ENCODE peak calls at places on chromosomes 1 and 21, in six cellular contexts. A is transverse colon, P is psoas muscle, R is neuronal stem cell, T is A549, I is thyroid gland. K is an unnamed sample.

GRCh38 chr1:22320703-22321344 is 130.8 kb upstream of the ZBTB40 start:
- DNase-seq in T (no peak), A (no peak), I (no peak), R (no peak), P (no peak), K (no peak)

GRCh38 chr1:221435510-221435909 is 306.4 kb downstream of the DUSP10 start:
- DNase-seq in P (no peak), A (no peak), I (no peak), T (peak; percentile 36), R (peak; percentile 24), K (no peak)

GRCh38 chr1:197663178-197663953 is 111.9 kb downstream of the DENND1B start:
- DNase-seq in P (no peak), I (no peak), T (no peak), A (no peak), R (no peak), K (no peak)

GRCh38 chr1:156638189-156638588 is 3.7 kb upstream of the BCAN start:
- DNase-seq in R (no peak), I (no peak), P (no peak), T (no peak), A (no peak), K (no peak)

GRCh38 chr1:2143814-2144500 is 50.6 kb downstream of the FAAP20 start:
- DNase-seq in A (no peak), I (no peak), R (no peak), P (peak; percentile 38), T (no peak), K (no peak)

GRCh38 chr1:162671664-162672415 is 39.6 kb downstream of the DDR2 start:
- DNase-seq in P (no peak), I (no peak), A (no peak), T (no peak), R (no peak), K (no peak)

GRCh38 chr1:52158218-52158617 is 16.3 kb downstream of the ZFYVE9 start:
- DNase-seq in A (no peak), P (no peak), T (no peak), I (no peak), R (no peak), K (no peak)

GRCh38 chr1:50420689-50421365 is 2.4 kb downstream of the DMRTA2 start:
- DNase-seq in A (no peak), P (no peak), T (no peak), I (no peak), R (peak; percentile 40), K (no peak)

GRCh38 chr1:15341634-15342375 is 67.9 kb upstream of the EFHD2 start:
- DNase-seq in P (no peak), R (no peak), A (no peak), I (no peak), T (no peak), K (no peak)

GRCh38 chr1:2108213-2108876 is 58.1 kb downstream of the PRKCZ start:
- DNase-seq in I (no peak), A (no peak), T (peak; percentile 55), R (peak; percentile 33), P (no peak), K (no peak)

GRCh38 chr1:183841950-183842816 is 37.3 kb downstream of the RGL1 start:
- DNase-seq in A (peak; percentile 26), I (no peak), R (no peak), T (no peak), P (no peak), K (no peak)

GRCh38 chr1:18407166-18408045 is 73.3 kb upstream of the KLHDC7A start:
- DNase-seq in P (no peak), A (no peak), I (no peak), R (no peak), T (no peak), K (no peak)

GRCh38 chr1:90501281-90501680 is 215.8 kb downstream of the BARHL2 start:
- DNase-seq in T (no peak), R (peak; percentile 51), P (no peak), I (no peak), A (no peak), K (no peak)

GRCh38 chr21:28671549-28672195 is 321.0 kb downstream of the LTN1 start:
- DNase-seq in T (no peak), I (no peak), R (no peak), A (no peak), P (no peak), K (no peak)

GRCh38 chr1:28580706-28581530 is 11.1 kb upstream of the RAB42 start:
- DNase-seq in R (peak; percentile 53), T (no peak), I (peak; percentile 46), P (no peak), A (peak; percentile 68), K (no peak)

GRCh38 chr1:42747125-42747524 is 7.1 kb upstream of the CLDN19 start:
- DNase-seq in P (peak; percentile 72), I (peak; percentile 42), T (peak; percentile 10), R (peak; percentile 39), A (peak; percentile 54), K (no peak)

GRCh38 chr1:115317101-115318012 is 20.7 kb downstream of the NGF start:
- DNase-seq in R (no peak), T (no peak), P (no peak), A (no peak), I (no peak), K (no peak)

GRCh38 chr1:159508951-159509350 is 26.9 kb downstream of the OR10J5 start:
- DNase-seq in P (no peak), T (no peak), A (no peak), I (no peak), R (no peak), K (no peak)

GRCh38 chr1:42017259-42017658 is 98.5 kb upstream of the HIVEP3 start:
- DNase-seq in R (no peak), P (no peak), T (no peak), A (no peak), I (no peak), K (no peak)

GRCh38 chr1:200372095-200372884 is 37.5 kb downstream of the ZNF281 start:
- DNase-seq in A (no peak), I (no peak), P (no peak), R (no peak), T (peak; percentile 85), K (no peak)

GRCh38 chr21:21262048-21262447 is 263.8 kb downstream of the NCAM2 start:
- DNase-seq in T (no peak), P (no peak), A (no peak), I (no peak), R (no peak), K (no peak)

GRCh38 chr21:45990741-45991605 is 9.4 kb downstream of the COL6A1 start:
- DNase-seq in T (no peak), I (peak; percentile 37), P (peak; percentile 52), R (no peak), A (peak; percentile 9), K (peak; percentile 1)

GRCh38 chr1:232084584-232085223 is 458.1 kb downstream of the DISC1 start:
- DNase-seq in I (peak; percentile 38), A (no peak), R (peak; percentile 17), T (no peak), P (no peak), K (no peak)

GRCh38 chr1:7550261-7550850 is 220.7 kb upstream of the VAMP3 start:
- DNase-seq in A (peak; percentile 57), P (peak; percentile 32), T (no peak), I (no peak), R (no peak), K (no peak)

GRCh38 chr1:158675563-158675962 is 11.0 kb downstream of the SPTA1 start:
- DNase-seq in A (no peak), I (no peak), T (no peak), P (no peak), R (no peak), K (no peak)

GRCh38 chr1:12177999-12178441 is 11.2 kb downstream of the TNFRSF1B start:
- DNase-seq in I (peak; percentile 39), T (no peak), R (no peak), P (peak; percentile 78), A (peak; percentile 64), K (peak; percentile 64)

GRCh38 chr1:87951852-87952251 is 623.2 kb downstream of the LMO4 start:
- DNase-seq in I (peak; percentile 51), P (no peak), A (no peak), R (no peak), T (no peak), K (no peak)

GRCh38 chr1:193799948-193800690 is 613.7 kb upstream of the B3GALT2 start:
- DNase-seq in A (no peak), T (no peak), I (no peak), P (no peak), R (no peak), K (no peak)

GRCh38 chr1:23727362-23727811 is 15.9 kb upstream of the ELOA start:
- DNase-seq in R (no peak), P (peak; percentile 83), I (peak; percentile 73), T (no peak), A (peak; percentile 63), K (no peak)

DNA sequence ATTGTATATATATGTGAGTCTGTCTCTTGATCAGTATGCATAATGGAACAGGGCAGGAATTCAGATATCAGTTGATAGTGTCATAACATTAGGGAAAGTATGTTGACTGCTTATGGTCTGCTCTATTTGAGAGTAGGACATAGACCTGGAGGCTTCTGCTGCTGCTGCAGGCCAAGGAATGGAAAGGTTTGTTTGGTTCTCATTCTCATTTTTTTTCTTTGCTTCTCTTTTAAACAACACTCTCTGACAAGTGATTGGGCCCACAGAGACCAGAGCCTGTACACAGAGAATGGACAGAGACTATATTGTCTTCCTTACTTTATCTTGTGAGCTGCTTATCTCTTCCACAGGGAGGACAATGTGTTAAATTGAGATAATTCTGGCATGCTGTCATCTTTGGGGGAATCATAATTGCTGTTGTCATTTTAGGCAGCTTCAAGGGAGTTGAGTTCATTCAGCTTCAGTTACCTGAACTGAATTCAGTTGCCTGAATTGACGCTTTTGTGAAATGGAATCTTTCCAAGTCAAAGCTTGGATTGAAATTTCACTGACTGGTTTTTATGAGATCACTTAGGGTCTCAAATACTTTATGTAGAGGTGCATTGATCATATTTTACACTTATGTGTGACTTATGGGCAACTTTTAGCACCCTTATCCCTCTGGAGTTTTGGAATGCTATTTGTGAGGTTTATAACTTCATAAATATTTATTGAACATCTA is 16.9 kb downstream of the CAP1 start:
- DNase-seq in T (no peak), I (no peak), R (no peak), P (no peak), A (no peak), K (no peak)
- H3K4me1 ChIP-seq in T (peaks cover 18% of the 10 kb centered on the region), I (peaks cover 59% of the 10 kb centered on the region), R (no peaks in the 10 kb centered on the region), P (peaks cover 66% of the 10 kb centered on the region), A (peaks cover 58% of the 10 kb centered on the region), K (peaks cover 70% of the 10 kb centered on the region)

GRCh38 chr21:41318218-41318617 is 1.6 kb downstream of the FAM3B start:
- DNase-seq in I (no peak), A (no peak), T (no peak), P (no peak), R (no peak), K (no peak)
- H3K4me1 ChIP-seq in I (peaks cover 6% of the 10 kb centered on the region), A (peaks cover 16% of the 10 kb centered on the region), T (no peaks in the 10 kb centered on the region), P (no peaks in the 10 kb centered on the region), R (no peaks in the 10 kb centered on the region), K (peaks cover 5% of the 10 kb centered on the region)

GRCh38 chr1:26289158-26290059 is 9.5 kb downstream of the SH3BGRL3 start:
- DNase-seq in I (peak; percentile 80), T (no peak), A (peak; percentile 65), P (peak; percentile 59), R (no peak), K (no peak)
- H3K4me1 ChIP-seq in I (peaks cover 36% of the 10 kb centered on the region), T (peaks cover 10% of the 10 kb centered on the region), A (peaks cover 23% of the 10 kb centered on the region), P (peaks cover 30% of the 10 kb centered on the region), R (peaks cover 50% of the 10 kb centered on the region), K (peaks cover 17% of the 10 kb centered on the region)

DNA sequence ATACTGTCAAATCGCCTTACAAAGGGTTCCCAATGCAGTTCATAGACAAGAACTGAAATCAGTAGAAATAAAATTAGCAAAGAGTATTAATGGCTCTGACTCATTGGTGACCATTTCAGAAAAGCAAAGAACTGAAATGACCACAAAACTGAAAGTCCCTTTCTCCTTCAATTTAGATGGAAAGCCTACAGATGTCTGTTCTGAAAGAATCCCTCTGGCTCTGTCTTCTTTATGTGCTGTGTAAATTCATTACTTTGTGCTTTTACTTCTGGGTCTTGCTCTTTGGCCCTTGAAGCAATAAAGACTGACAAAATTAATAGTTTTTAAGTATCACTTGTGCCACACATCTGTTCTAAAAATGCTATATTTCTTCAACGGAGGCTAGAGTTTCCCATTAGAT is 62.7 kb upstream of the GPR89A start:
- DNase-seq in R (no peak), P (no peak), A (no peak), T (no peak), I (no peak), K (no peak)
- H3K4me1 ChIP-seq in R (no peaks in the 10 kb centered on the region), P (no peaks in the 10 kb centered on the region), A (no peaks in the 10 kb centered on the region), T (no peaks in the 10 kb centered on the region), I (no peaks in the 10 kb centered on the region), K (no peaks in the 10 kb centered on the region)

K was measured in thoracic aorta.